ENCODE peak calls at places on chromosomes 16 and 17, in six cellular contexts. Q is cardiac fibroblast, J is mucosa of descending colon, B is NCI-H748 treated with DMSO at 0.1 percent for 48 hours, F is gastrocnemius medialis, X is iPS DF 6.9. P is an unnamed sample.
A peak's percentile ranks its signal among the peaks of the same experiment; 100 is the strongest.

GRCh38 chr16:50302472-50303005 is 36.2 kb downstream of the ADCY7 start:
- DNase-seq in X (no peak), B (no peak), Q (no peak), F (peak; percentile 6), J (peak; percentile 28), P (no peak)

GRCh38 chr17:21551081-21551881 is 141.0 kb upstream of the KCNJ18 start:
- DNase-seq in J (peak; percentile 88), Q (peak; percentile 89), F (peak; percentile 72), X (no peak), B (peak; percentile 41), P (peak; percentile 80)

GRCh38 chr16:57757326-57757786 is 21.8 kb downstream of the KATNB1 start:
- DNase-seq in J (peak; percentile 95), X (no peak), F (peak; percentile 76), B (no peak), Q (peak; percentile 82), P (peak; percentile 70)

GRCh38 chr16:85984947-85985451 is 86.0 kb downstream of the IRF8 start:
- DNase-seq in B (no peak), X (no peak), Q (no peak), F (no peak), J (peak; percentile 59), P (no peak)

GRCh38 chr17:29240477-29240876 is 6.2 kb upstream of the CRYBA1 start:
- DNase-seq in J (no peak), F (no peak), X (no peak), Q (no peak), B (no peak), P (peak; percentile 70)

GRCh38 chr16:88456356-88457292 is 3.5 kb downstream of the ZFPM1 start:
- DNase-seq in Q (no peak), F (no peak), B (no peak), J (no peak), X (no peak), P (no peak)

GRCh38 chr17:73021771-73022170 is 70.7 kb downstream of the SLC39A11 start:
- DNase-seq in X (no peak), F (no peak), B (no peak), J (no peak), Q (no peak), P (no peak)

GRCh38 chr17:47879776-47880452 is 16.1 kb upstream of the SP2 start:
- DNase-seq in F (no peak), J (no peak), Q (no peak), X (no peak), B (no peak), P (no peak)

GRCh38 chr17:60534613-60535157 is 8.6 kb upstream of the APPBP2 start:
- DNase-seq in J (no peak), Q (no peak), F (no peak), B (no peak), X (no peak), P (no peak)

GRCh38 chr17:6574689-6575595 is 18.6 kb upstream of the PITPNM3 start:
- DNase-seq in X (no peak), B (no peak), Q (peak; percentile 76), J (peak; percentile 32), F (no peak), P (peak; percentile 71)

GRCh38 chr16:88769617-88770458 is 15.2 kb downstream of the PIEZO1 start:
- DNase-seq in X (no peak), F (no peak), Q (no peak), B (no peak), J (peak; percentile 78), P (no peak)

GRCh38 chr16:11560701-11561439 is 25.8 kb downstream of the LITAF start:
- DNase-seq in Q (peak; percentile 46), F (peak; percentile 44), B (no peak), J (no peak), X (no peak), P (peak; percentile 43)

GRCh38 chr17:74981318-74981978 is 6.0 kb upstream of the CDR2L start:
- DNase-seq in B (no peak), J (no peak), Q (no peak), F (no peak), X (no peak), P (no peak)

GRCh38 chr16:66958857-66959644 is 2.0 kb upstream of the CES3 start:
- DNase-seq in F (no peak), Q (no peak), B (no peak), X (no peak), J (no peak), P (no peak)

GRCh38 chr17:79837888-79838540 is 1.2 kb downstream of the CBX4 start:
- DNase-seq in F (no peak), J (peak; percentile 64), X (no peak), Q (no peak), B (no peak), P (no peak)

GRCh38 chr16:84321932-84322331 is 27.3 kb downstream of the WFDC1 start:
- DNase-seq in B (no peak), J (no peak), Q (no peak), X (no peak), F (no peak), P (no peak)

GRCh38 chr17:45353047-45353446 is 36.2 kb upstream of the MAP3K14 start:
- DNase-seq in J (no peak), Q (no peak), X (no peak), B (no peak), F (no peak), P (no peak)

GRCh38 chr17:15321556-15322250 is 19.7 kb downstream of the TEKT3 start:
- DNase-seq in Q (peak; percentile 15), B (no peak), F (no peak), J (no peak), X (no peak), P (peak; percentile 24)

GRCh38 chr17:41496803-41497484 is 7.2 kb upstream of the KRT36 start:
- DNase-seq in X (no peak), B (no peak), Q (peak; percentile 91), F (peak; percentile 48), J (peak; percentile 90), P (peak; percentile 85)

GRCh38 chr16:83389751-83390150 is 418.0 kb upstream of the HSBP1 start:
- DNase-seq in Q (no peak), J (no peak), B (no peak), X (no peak), F (no peak), P (no peak)

P was measured in HFFc6.